ENCODE peak calls at places on chromosomes 16 and 17, in nine cellular contexts. D is OCI-LY7, W is GM20000, H is fibroblast of lung, F is pancreas, B is cardiac fibroblast, N is neural crest cell, Z is adrenal gland, C is stomach. G is an unnamed sample.

GRCh38 chr17:45143767-45144198 is 4.5 kb upstream of the HEXIM1 start:
- DNase-seq in F (peak; percentile 78), H (peak; percentile 72), Z (peak; percentile 92), D (no peak), W (no peak), N (no peak), B (peak; percentile 95), C (peak; percentile 65), G (no peak)

GRCh38 chr17:13393841-13394710 is 207.7 kb downstream of the HS3ST3A1 start:
- DNase-seq in N (no peak), W (no peak), D (no peak), C (no peak), Z (no peak), B (peak; percentile 68), F (no peak), H (peak; percentile 94), G (peak; percentile 71)

GRCh38 chr17:58121925-58122324 is 26.3 kb upstream of the OR4D1 start:
- DNase-seq in F (no peak), B (peak; percentile 20), W (no peak), C (no peak), D (peak; percentile 39), Z (no peak), H (peak; percentile 35), N (no peak), G (no peak)

GRCh38 chr17:47800686-47801085 is 20.9 kb downstream of the OSBPL7 start:
- DNase-seq in C (no peak), D (no peak), H (no peak), W (no peak), Z (no peak), B (no peak), F (no peak), N (no peak), G (no peak)

GRCh38 chr17:43579570-43580140 is 33.5 kb upstream of the ETV4 start:
- DNase-seq in D (no peak), C (no peak), Z (no peak), W (no peak), H (peak; percentile 98), B (peak; percentile 59), N (no peak), F (no peak), G (no peak)

GRCh38 chr17:80782536-80783427 is 208.9 kb upstream of the CHMP6 start:
- DNase-seq in F (no peak), Z (no peak), C (no peak), H (peak; percentile 36), B (no peak), N (no peak), D (no peak), W (no peak), G (no peak)

GRCh38 chr17:17933775-17934174 is 38.4 kb downstream of the TOM1L2 start:
- DNase-seq in Z (no peak), W (no peak), B (no peak), H (peak; percentile 77), C (no peak), F (no peak), D (no peak), N (no peak), G (no peak)

GRCh38 chr17:80395402-80396151 is 19.4 kb upstream of the ENDOV start:
- DNase-seq in W (no peak), H (peak; percentile 10), N (no peak), C (no peak), F (no peak), D (no peak), Z (peak; percentile 54), B (no peak), G (no peak)

GRCh38 chr17:49746791-49747490 is 17.0 kb downstream of the FAM117A start:
- DNase-seq in F (no peak), C (no peak), W (peak; percentile 60), B (no peak), N (no peak), Z (no peak), H (no peak), D (peak; percentile 86), G (no peak)

GRCh38 chr17:37614391-37614790 is 5.2 kb upstream of the SYNRG start:
- DNase-seq in D (no peak), W (no peak), C (no peak), F (no peak), N (no peak), B (peak; percentile 5), H (peak; percentile 80), Z (no peak), G (peak; percentile 20)

DNA sequence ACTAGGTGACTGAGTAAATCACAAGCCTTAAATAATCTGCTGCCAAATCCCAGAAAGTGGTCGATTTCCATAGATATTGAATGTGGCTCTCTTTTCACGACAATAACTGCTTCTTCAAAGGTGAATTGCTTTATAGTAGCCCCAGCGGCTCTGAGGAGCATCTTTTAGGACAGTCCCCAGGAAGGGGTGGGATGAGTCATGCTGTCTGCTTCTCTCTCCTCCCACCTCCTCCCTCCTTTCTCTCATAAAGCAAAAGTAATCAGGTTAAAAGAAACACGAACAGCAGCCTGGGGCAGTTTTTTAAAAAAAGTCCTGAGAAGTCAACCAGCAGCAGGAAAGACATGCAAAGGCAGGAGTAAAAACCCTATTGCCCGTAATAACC is 1.8 kb downstream of the KIAA0513 start:
- DNase-seq in W (peak; percentile 74), Z (peak; percentile 62), H (peak; percentile 56), N (no peak), D (no peak), F (peak; percentile 8), B (no peak), C (no peak), G (no peak)
- TF ChIP-seq CTCF in W (no peak), Z (no peak), H (no peak), N (peak; percentile 12), D (no peak), F (no peak), B (no peak), C (no peak), G (no peak)

DNA sequence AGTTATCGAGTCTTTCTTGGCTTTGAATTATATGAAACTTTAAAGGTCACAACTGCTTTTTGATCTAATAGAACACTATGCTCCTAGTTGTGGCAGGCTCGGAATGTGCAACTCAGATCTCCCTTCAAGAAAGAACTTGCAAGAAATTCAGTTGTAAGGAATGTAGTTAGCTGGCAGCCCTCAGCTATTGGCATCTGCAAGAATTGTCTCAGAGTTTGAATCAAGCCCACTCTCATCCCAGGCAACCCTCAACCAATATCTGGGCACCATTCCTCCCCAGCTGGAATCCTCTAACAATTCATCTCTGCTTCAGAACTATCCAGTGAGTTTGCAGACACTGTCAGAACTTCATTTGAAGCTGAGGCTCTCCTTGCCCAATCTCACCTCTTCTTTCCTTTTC is 447.2 kb downstream of the KIF2B start:
- DNase-seq in H (no peak), C (no peak), N (no peak), Z (no peak), B (no peak), F (no peak), W (no peak), D (no peak), G (no peak)
- TF ChIP-seq CTCF in H (no peak), C (no peak), N (no peak), Z (no peak), B (no peak), F (no peak), W (no peak), D (no peak), G (no peak)

DNA sequence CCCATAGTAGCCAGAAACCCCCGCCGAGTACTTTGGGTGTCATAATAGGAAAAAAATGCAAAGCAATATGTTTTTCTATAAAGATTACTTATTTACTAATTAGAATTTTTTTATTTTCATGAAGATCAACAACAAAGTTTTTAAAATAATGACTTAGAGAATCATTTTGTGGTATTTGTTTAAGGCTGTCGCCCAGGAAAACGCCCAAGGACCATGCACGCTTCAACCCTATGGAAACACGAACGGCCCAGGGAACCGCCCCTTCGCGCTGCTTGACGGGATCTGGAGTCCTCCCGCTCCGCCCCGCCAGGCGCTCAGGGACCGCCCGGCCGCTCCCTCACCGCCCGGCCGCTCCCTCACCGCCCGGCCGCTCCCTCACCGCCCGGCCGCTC is 408 bp upstream of the KPNA2 start:
- DNase-seq in Z (peak; percentile 92), W (no peak), F (peak; percentile 94), C (peak; percentile 94), B (no peak), N (peak; percentile 83), H (no peak), D (peak; percentile 98), G (no peak)
- TF ChIP-seq CTCF in Z (no peak), W (no peak), F (no peak), C (no peak), B (no peak), N (no peak), H (no peak), D (no peak), G (no peak)

GRCh38 chr17:4956493-4957061 is 5.7 kb downstream of the ENO3 start:
- DNase-seq in H (no peak), N (no peak), B (no peak), F (peak; percentile 67), Z (no peak), C (peak; percentile 46), W (no peak), D (peak; percentile 47), G (no peak)
- TF ChIP-seq CTCF in H (no peak), N (no peak), B (peak; percentile 22), F (peak; percentile 12), Z (no peak), C (peak; percentile 15), W (peak; percentile 13), D (peak; percentile 79), G (peak; percentile 19)

GRCh38 chr17:7825206-7825980 is 8.6 kb upstream of the KDM6B start:
- DNase-seq in D (no peak), W (no peak), N (no peak), H (peak; percentile 5), Z (peak; percentile 53), B (peak; percentile 53), F (no peak), C (no peak), G (no peak)
- TF ChIP-seq CTCF in D (peak; percentile 33), W (no peak), N (peak; percentile 22), H (no peak), Z (no peak), B (peak; percentile 18), F (no peak), C (no peak), G (no peak)

DNA sequence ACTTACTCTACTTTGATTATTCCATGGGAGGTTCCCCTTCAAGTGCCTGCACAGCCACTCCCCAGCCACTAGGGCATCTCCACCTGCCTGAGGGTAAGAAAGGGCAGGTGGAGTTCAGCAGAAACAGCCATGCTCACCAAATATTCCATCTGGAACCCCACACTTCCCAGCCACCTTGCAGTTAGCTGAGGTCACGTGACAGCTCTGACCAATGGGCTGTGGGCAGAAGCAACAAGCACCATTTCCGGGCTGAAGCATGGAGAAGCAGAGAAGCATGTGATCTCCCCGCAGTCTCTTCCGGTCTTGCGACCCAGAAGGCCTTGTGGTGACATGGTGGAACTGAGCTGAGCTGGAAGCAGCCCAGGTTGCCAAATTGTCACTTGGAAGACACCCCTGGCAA is 108.6 kb downstream of the CCT6B start:
- DNase-seq in Z (no peak), N (no peak), B (no peak), H (no peak), C (no peak), D (peak; percentile 34), F (no peak), W (no peak), G (no peak)
- TF ChIP-seq CTCF in Z (no peak), N (no peak), B (no peak), H (no peak), C (no peak), D (peak; percentile 57), F (no peak), W (no peak), G (no peak)